ENCODE peak calls at places on chromosomes 16 and 17, in nine cellular contexts. Z is stimulated activated CD4-positive, alpha-beta T cell treated with anti-CD3 and anti-CD28 coated beads, Interleukin-4, amount 100 ng/mL, for 24 hours; C is A549; I is ureter; R is stimulated activated CD8-positive, alpha-beta memory T cell treated with anti-CD3 and anti-CD28 coated beads, Interleukin-4, amount 100 ng/mL, for 1 hour; O is H9; T is IMR-90; E is osteocyte; B is WERI-Rb-1. A is an unnamed sample.
A peak's percentile ranks its signal among the peaks of the same experiment; 100 is the strongest.

GRCh38 chr17:924711-925480 is 54.7 kb downstream of the NXN start:
- DNase-seq in Z (no peak), C (no peak), I (no peak), R (no peak), O (peak; percentile 69), T (no peak), E (no peak), B (no peak), A (no peak)

GRCh38 chr16:74035816-74036215 is 260.8 kb upstream of the PSMD7 start:
- DNase-seq in Z (no peak), C (peak; percentile 17), I (no peak), R (no peak), O (no peak), T (peak; percentile 2), E (no peak), B (peak; percentile 11), A (no peak)

GRCh38 chr17:78653382-78653781 is 76.2 kb upstream of the DNAH17 start:
- DNase-seq in Z (no peak), C (no peak), I (no peak), R (no peak), O (no peak), T (peak; percentile 47), E (no peak), B (no peak), A (peak; percentile 76)

GRCh38 chr16:50315346-50315997 is 49.1 kb downstream of the ADCY7 start:
- DNase-seq in Z (peak; percentile 4), C (no peak), I (no peak), R (no peak), O (no peak), T (no peak), E (no peak), B (no peak), A (peak; percentile 56)

GRCh38 chr16:48862087-48862532 is 252.1 kb upstream of the N4BP1 start:
- DNase-seq in Z (no peak), C (no peak), I (no peak), R (no peak), O (peak; percentile 45), T (peak; percentile 80), E (no peak), B (no peak), A (no peak)

GRCh38 chr17:81121841-81122733 is 43.2 kb upstream of the PVALEF start:
- DNase-seq in Z (no peak), C (no peak), I (no peak), R (no peak), O (peak; percentile 74), T (no peak), E (no peak), B (no peak), A (no peak)

GRCh38 chr17:48194097-48194550 is 86.6 kb downstream of the SNX11 start:
- DNase-seq in Z (no peak), C (no peak), I (no peak), R (no peak), O (no peak), T (peak; percentile 47), E (no peak), B (no peak), A (peak; percentile 15)

GRCh38 chr16:69709456-69710084 is 16.8 kb downstream of the NQO1 start:
- DNase-seq in Z (no peak), C (peak; percentile 58), I (no peak), R (no peak), O (no peak), T (peak; percentile 73), E (no peak), B (no peak), A (peak; percentile 70)

GRCh38 chr16:11056090-11056988 is 112.0 kb downstream of the CLEC16A start:
- DNase-seq in Z (no peak), C (no peak), I (no peak), R (no peak), O (no peak), T (peak; percentile 48), E (no peak), B (no peak), A (no peak)

GRCh38 chr17:68326681-68327080 is 35.4 kb downstream of the ARSG start:
- DNase-seq in Z (peak; percentile 39), C (no peak), I (no peak), R (no peak), O (no peak), T (peak; percentile 21), E (no peak), B (no peak), A (peak; percentile 31)

GRCh38 chr16:1533443-1533951 is at the start of gene TMEM204:
- DNase-seq in Z (peak; percentile 32), C (no peak), I (no peak), R (no peak), O (no peak), T (peak; percentile 78), E (no peak), B (no peak), A (peak; percentile 61)

GRCh38 chr17:77909236-77909635 is 49.3 kb upstream of the TNRC6C start:
- DNase-seq in Z (no peak), C (no peak), I (no peak), R (no peak), O (no peak), T (no peak), E (no peak), B (no peak), A (no peak)

GRCh38 chr17:7745748-7746470 is 28.4 kb downstream of the DNAH2 start:
- DNase-seq in Z (no peak), C (peak; percentile 75), I (no peak), R (no peak), O (no peak), T (peak; percentile 76), E (no peak), B (no peak), A (peak; percentile 98)

GRCh38 chr16:77273-77806 is 685 bp upstream of the MPG start:
- DNase-seq in Z (peak; percentile 33), C (peak; percentile 59), I (peak; percentile 73), R (no peak), O (peak; percentile 71), T (peak; percentile 61), E (no peak), B (peak; percentile 59), A (peak; percentile 76)

GRCh38 chr17:62935481-62935880 is 30.6 kb upstream of the TANC2 start:
- DNase-seq in Z (no peak), C (no peak), I (no peak), R (no peak), O (no peak), T (no peak), E (peak; percentile 36), B (no peak), A (no peak)

GRCh38 chr17:79808763-79809529 is 12.1 kb upstream of the CBX8 start:
- DNase-seq in Z (no peak), C (peak; percentile 90), I (no peak), R (no peak), O (peak; percentile 85), T (no peak), E (no peak), B (peak; percentile 81), A (peak; percentile 65)

GRCh38 chr17:10836966-10837599 is 804 bp downstream of the PIRT start:
- DNase-seq in Z (no peak), C (no peak), I (no peak), R (no peak), O (no peak), T (no peak), E (no peak), B (no peak), A (no peak)

GRCh38 chr17:81976332-81977210 is 858 bp upstream of the ASPSCR1 start:
- DNase-seq in Z (peak; percentile 39), C (no peak), I (no peak), R (no peak), O (peak; percentile 81), T (no peak), E (no peak), B (peak; percentile 82), A (no peak)

A was measured in amniotic epithelial cell.